ENCODE peak calls at places on chromosome X, in seven cellular contexts. One of them, this sample, is unnamed.
A peak's percentile ranks its signal among the peaks of the same experiment; 100 is the strongest.

GRCh38 chrX:12895856-12896255 is 10.6 kb upstream of the TLR8 start:
- DNase-seq in K562: no peak
- DNase-seq in endothelial cell of umbilical vein: peak; percentile 27
- DNase-seq in heart right ventricle: no peak
- DNase-seq in MM.1S: no peak
- DNase-seq in tibial nerve: no peak
- DNase-seq in gastrocnemius medialis: no peak
- DNase-seq in this sample: no peak

GRCh38 chrX:133290076-133290475 is 71.9 kb upstream of the TFDP3 start:
- DNase-seq in K562: no peak
- DNase-seq in endothelial cell of umbilical vein: no peak
- DNase-seq in heart right ventricle: no peak
- DNase-seq in MM.1S: no peak
- DNase-seq in tibial nerve: no peak
- DNase-seq in gastrocnemius medialis: no peak
- DNase-seq in this sample: no peak

GRCh38 chrX:40581333-40581910 is 652 bp downstream of the ATP6AP2 start:
- DNase-seq in K562: no peak
- DNase-seq in endothelial cell of umbilical vein: peak; percentile 13
- DNase-seq in heart right ventricle: no peak
- DNase-seq in MM.1S: peak; percentile 11
- DNase-seq in tibial nerve: no peak
- DNase-seq in gastrocnemius medialis: no peak
- DNase-seq in this sample: no peak

GRCh38 chrX:35439042-35439639 is 359.0 kb upstream of the MAGEB16 start:
- DNase-seq in K562: no peak
- DNase-seq in endothelial cell of umbilical vein: no peak
- DNase-seq in heart right ventricle: no peak
- DNase-seq in MM.1S: no peak
- DNase-seq in tibial nerve: no peak
- DNase-seq in gastrocnemius medialis: no peak
- DNase-seq in this sample: no peak

GRCh38 chrX:12912786-12913185 is 6.4 kb downstream of the TLR8 start:
- DNase-seq in K562: no peak
- DNase-seq in endothelial cell of umbilical vein: no peak
- DNase-seq in heart right ventricle: no peak
- DNase-seq in MM.1S: no peak
- DNase-seq in tibial nerve: no peak
- DNase-seq in gastrocnemius medialis: no peak
- DNase-seq in this sample: no peak

GRCh38 chrX:989959-990510 is 222.4 kb downstream of the CRLF2 start:
- DNase-seq in K562: peak; percentile 63
- DNase-seq in endothelial cell of umbilical vein: no peak
- DNase-seq in heart right ventricle: peak; percentile 78
- DNase-seq in MM.1S: peak; percentile 71
- DNase-seq in tibial nerve: peak; percentile 34
- DNase-seq in gastrocnemius medialis: no peak
- DNase-seq in this sample: peak; percentile 94

GRCh38 chrX:13506574-13506973 is 62.8 kb upstream of the EGFL6 start:
- DNase-seq in K562: peak; percentile 54
- DNase-seq in endothelial cell of umbilical vein: peak; percentile 34
- DNase-seq in heart right ventricle: peak; percentile 18
- DNase-seq in MM.1S: peak; percentile 34
- DNase-seq in tibial nerve: no peak
- DNase-seq in gastrocnemius medialis: no peak
- DNase-seq in this sample: no peak

GRCh38 chrX:15158736-15159406 is 111.0 kb downstream of the ASB9 start:
- DNase-seq in K562: no peak
- DNase-seq in endothelial cell of umbilical vein: no peak
- DNase-seq in heart right ventricle: no peak
- DNase-seq in MM.1S: peak; percentile 44
- DNase-seq in tibial nerve: no peak
- DNase-seq in gastrocnemius medialis: no peak
- DNase-seq in this sample: no peak

GRCh38 chrX:125709532-125709931 is 389.9 kb downstream of the TEX13C start:
- DNase-seq in K562: no peak
- DNase-seq in endothelial cell of umbilical vein: no peak
- DNase-seq in heart right ventricle: no peak
- DNase-seq in MM.1S: no peak
- DNase-seq in tibial nerve: no peak
- DNase-seq in gastrocnemius medialis: no peak
- DNase-seq in this sample: no peak

GRCh38 chrX:70979136-70979762 is 48.4 kb upstream of the SLC7A3 start:
- DNase-seq in K562: peak; percentile 36
- DNase-seq in endothelial cell of umbilical vein: peak; percentile 6
- DNase-seq in heart right ventricle: no peak
- DNase-seq in MM.1S: no peak
- DNase-seq in tibial nerve: no peak
- DNase-seq in gastrocnemius medialis: no peak
- DNase-seq in this sample: no peak

GRCh38 chrX:131734621-131735020 is 190.7 kb downstream of the OR13H1 start:
- DNase-seq in K562: no peak
- DNase-seq in endothelial cell of umbilical vein: no peak
- DNase-seq in heart right ventricle: peak; percentile 4
- DNase-seq in MM.1S: peak; percentile 89
- DNase-seq in tibial nerve: no peak
- DNase-seq in gastrocnemius medialis: no peak
- DNase-seq in this sample: no peak

GRCh38 chrX:76850851-76851250 is 423.3 kb downstream of the MAGEE1 start:
- DNase-seq in K562: no peak
- DNase-seq in endothelial cell of umbilical vein: no peak
- DNase-seq in heart right ventricle: no peak
- DNase-seq in MM.1S: no peak
- DNase-seq in tibial nerve: no peak
- DNase-seq in gastrocnemius medialis: no peak
- DNase-seq in this sample: no peak

GRCh38 chrX:150084474-150085229 is 146.4 kb upstream of the EOLA2 start:
- DNase-seq in K562: no peak
- DNase-seq in endothelial cell of umbilical vein: peak; percentile 81
- DNase-seq in heart right ventricle: no peak
- DNase-seq in MM.1S: no peak
- DNase-seq in tibial nerve: no peak
- DNase-seq in gastrocnemius medialis: no peak
- DNase-seq in this sample: no peak

GRCh38 chrX:86910602-86911311 is 606.8 kb upstream of the KLHL4 start:
- DNase-seq in K562: no peak
- DNase-seq in endothelial cell of umbilical vein: no peak
- DNase-seq in heart right ventricle: no peak
- DNase-seq in MM.1S: no peak
- DNase-seq in tibial nerve: no peak
- DNase-seq in gastrocnemius medialis: no peak
- DNase-seq in this sample: no peak

GRCh38 chrX:67544281-67544680 is 460 bp downstream of the AR start:
- DNase-seq in K562: no peak
- DNase-seq in endothelial cell of umbilical vein: no peak
- DNase-seq in heart right ventricle: peak; percentile 6
- DNase-seq in MM.1S: peak; percentile 18
- DNase-seq in tibial nerve: no peak
- DNase-seq in gastrocnemius medialis: no peak
- DNase-seq in this sample: no peak

GRCh38 chrX:67546496-67547423 is 2.9 kb downstream of the AR start:
- DNase-seq in K562: no peak
- DNase-seq in endothelial cell of umbilical vein: no peak
- DNase-seq in heart right ventricle: no peak
- DNase-seq in MM.1S: no peak
- DNase-seq in tibial nerve: no peak
- DNase-seq in gastrocnemius medialis: no peak
- DNase-seq in this sample: no peak

GRCh38 chrX:67543818-67544217 is at the start of gene AR:
- DNase-seq in K562: no peak
- DNase-seq in endothelial cell of umbilical vein: peak; percentile 72
- DNase-seq in heart right ventricle: peak; percentile 60
- DNase-seq in MM.1S: no peak
- DNase-seq in tibial nerve: peak; percentile 35
- DNase-seq in gastrocnemius medialis: peak; percentile 39
- DNase-seq in this sample: peak; percentile 74

GRCh38 chrX:67545772-67546495 is 2.1 kb downstream of the AR start:
- DNase-seq in K562: no peak
- DNase-seq in endothelial cell of umbilical vein: peak; percentile 41
- DNase-seq in heart right ventricle: peak; percentile 11
- DNase-seq in MM.1S: no peak
- DNase-seq in tibial nerve: no peak
- DNase-seq in gastrocnemius medialis: no peak
- DNase-seq in this sample: no peak

GRCh38 chrX:67544871-67545771 is 1.3 kb downstream of the AR start:
- DNase-seq in K562: no peak
- DNase-seq in endothelial cell of umbilical vein: peak; percentile 57
- DNase-seq in heart right ventricle: no peak
- DNase-seq in MM.1S: no peak
- DNase-seq in tibial nerve: no peak
- DNase-seq in gastrocnemius medialis: no peak
- DNase-seq in this sample: no peak
- H3K4me3 ChIP-seq in K562: no peak overlapping the region
- H3K4me3 ChIP-seq in endothelial cell of umbilical vein: peak overlapping the region; percentile 26
- H3K4me3 ChIP-seq in heart right ventricle: peak overlapping the region; percentile 55
- H3K4me3 ChIP-seq in MM.1S: peak overlapping the region; percentile 48
- H3K4me3 ChIP-seq in tibial nerve: peak overlapping the region; percentile 26
- H3K4me3 ChIP-seq in gastrocnemius medialis: peak overlapping the region; percentile 69
- H3K4me3 ChIP-seq in this sample: peak overlapping the region; percentile 49

DNA sequence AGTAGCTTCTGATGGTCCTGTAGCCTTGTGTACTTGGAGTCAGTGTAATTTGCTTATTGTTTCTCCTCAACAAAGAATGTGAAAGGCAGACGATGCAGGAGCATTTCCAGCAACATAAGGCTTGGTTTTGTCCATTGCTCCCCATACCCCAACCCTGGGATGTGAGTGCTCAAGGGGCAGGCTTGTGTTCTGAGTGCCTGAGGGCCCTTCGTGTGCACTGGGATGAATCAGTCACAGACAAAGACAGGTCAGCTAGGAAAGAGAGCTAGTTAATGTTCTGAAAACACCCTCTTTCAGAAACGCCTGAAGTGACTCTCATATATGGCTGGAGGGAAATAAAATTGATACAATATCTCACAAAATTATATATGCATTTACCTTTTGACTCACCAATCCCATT is 59.1 kb downstream of the PRPS1 start:
- DNase-seq in K562: no peak
- DNase-seq in endothelial cell of umbilical vein: no peak
- DNase-seq in heart right ventricle: no peak
- DNase-seq in MM.1S: no peak
- DNase-seq in tibial nerve: no peak
- DNase-seq in gastrocnemius medialis: no peak
- DNase-seq in this sample: no peak
- H3K4me1 ChIP-seq in K562: peaks cover 3% of the 10 kb centered on the region
- H3K4me1 ChIP-seq in endothelial cell of umbilical vein: peaks cover 41% of the 10 kb centered on the region
- H3K4me1 ChIP-seq in heart right ventricle: peaks cover 26% of the 10 kb centered on the region
- H3K4me1 ChIP-seq in MM.1S: peaks cover 31% of the 10 kb centered on the region
- H3K4me1 ChIP-seq in tibial nerve: peaks cover 42% of the 10 kb centered on the region
- H3K4me1 ChIP-seq in gastrocnemius medialis: peaks cover 15% of the 10 kb centered on the region
- H3K4me1 ChIP-seq in this sample: peaks cover 31% of the 10 kb centered on the region

GRCh38 chrX:38916801-38917200 is 115.5 kb downstream of the MID1IP1 start:
- DNase-seq in K562: no peak
- DNase-seq in endothelial cell of umbilical vein: no peak
- DNase-seq in heart right ventricle: no peak
- DNase-seq in MM.1S: no peak
- DNase-seq in tibial nerve: no peak
- DNase-seq in gastrocnemius medialis: peak; percentile 15
- DNase-seq in this sample: no peak
- TF ChIP-seq CTCF in K562: no peak
- TF ChIP-seq CTCF in endothelial cell of umbilical vein: no peak
- TF ChIP-seq CTCF in heart right ventricle: no peak
- TF ChIP-seq CTCF in MM.1S: no peak
- TF ChIP-seq CTCF in tibial nerve: no peak
- TF ChIP-seq CTCF in gastrocnemius medialis: no peak
- TF ChIP-seq CTCF in this sample: no peak

GRCh38 chrX:151184705-151185104 is 8.3 kb downstream of the GPR50 start:
- DNase-seq in K562: no peak
- DNase-seq in endothelial cell of umbilical vein: no peak
- DNase-seq in heart right ventricle: no peak
- DNase-seq in MM.1S: no peak
- DNase-seq in tibial nerve: no peak
- DNase-seq in gastrocnemius medialis: no peak
- DNase-seq in this sample: no peak

GRCh38 chrX:151183233-151183632 is 6.8 kb downstream of the GPR50 start:
- DNase-seq in K562: no peak
- DNase-seq in endothelial cell of umbilical vein: no peak
- DNase-seq in heart right ventricle: no peak
- DNase-seq in MM.1S: no peak
- DNase-seq in tibial nerve: no peak
- DNase-seq in gastrocnemius medialis: no peak
- DNase-seq in this sample: no peak

GRCh38 chrX:151181088-151181487 is 4.7 kb downstream of the GPR50 start:
- DNase-seq in K562: no peak
- DNase-seq in endothelial cell of umbilical vein: no peak
- DNase-seq in heart right ventricle: no peak
- DNase-seq in MM.1S: no peak
- DNase-seq in tibial nerve: no peak
- DNase-seq in gastrocnemius medialis: no peak
- DNase-seq in this sample: no peak

GRCh38 chrX:151180400-151180799 is 4.0 kb downstream of the GPR50 start:
- DNase-seq in K562: no peak
- DNase-seq in endothelial cell of umbilical vein: no peak
- DNase-seq in heart right ventricle: no peak
- DNase-seq in MM.1S: no peak
- DNase-seq in tibial nerve: no peak
- DNase-seq in gastrocnemius medialis: no peak
- DNase-seq in this sample: no peak

GRCh38 chrX:151183912-151184565 is 7.7 kb downstream of the GPR50 start:
- DNase-seq in K562: no peak
- DNase-seq in endothelial cell of umbilical vein: no peak
- DNase-seq in heart right ventricle: no peak
- DNase-seq in MM.1S: no peak
- DNase-seq in tibial nerve: no peak
- DNase-seq in gastrocnemius medialis: no peak
- DNase-seq in this sample: no peak
- H3K4me3 ChIP-seq in K562: no peak overlapping the region
- H3K4me3 ChIP-seq in endothelial cell of umbilical vein: no peak overlapping the region
- H3K4me3 ChIP-seq in heart right ventricle: no peak overlapping the region
- H3K4me3 ChIP-seq in MM.1S: no peak overlapping the region
- H3K4me3 ChIP-seq in tibial nerve: no peak overlapping the region
- H3K4me3 ChIP-seq in gastrocnemius medialis: no peak overlapping the region
- H3K4me3 ChIP-seq in this sample: no peak overlapping the region

GRCh38 chrX:94977562-94977961 is 1303.6 kb downstream of the FAM133A start:
- DNase-seq in K562: no peak
- DNase-seq in endothelial cell of umbilical vein: no peak
- DNase-seq in heart right ventricle: no peak
- DNase-seq in MM.1S: no peak
- DNase-seq in tibial nerve: no peak
- DNase-seq in gastrocnemius medialis: no peak
- DNase-seq in this sample: no peak

GRCh38 chrX:94977986-94978385 is 1304.0 kb downstream of the FAM133A start:
- DNase-seq in K562: no peak
- DNase-seq in endothelial cell of umbilical vein: no peak
- DNase-seq in heart right ventricle: no peak
- DNase-seq in MM.1S: no peak
- DNase-seq in tibial nerve: no peak
- DNase-seq in gastrocnemius medialis: no peak
- DNase-seq in this sample: no peak
- H3K4me1 ChIP-seq in K562: no peaks in the 10 kb centered on the region
- H3K4me1 ChIP-seq in endothelial cell of umbilical vein: no peaks in the 10 kb centered on the region
- H3K4me1 ChIP-seq in heart right ventricle: no peaks in the 10 kb centered on the region
- H3K4me1 ChIP-seq in MM.1S: no peaks in the 10 kb centered on the region
- H3K4me1 ChIP-seq in tibial nerve: no peaks in the 10 kb centered on the region
- H3K4me1 ChIP-seq in gastrocnemius medialis: no peaks in the 10 kb centered on the region
- H3K4me1 ChIP-seq in this sample: no peaks in the 10 kb centered on the region